ENCODE peak calls at places on chromosomes 7 and 10, in nine cellular contexts. K, P, V, E, C, M, U, O and J are unnamed samples.

GRCh38 chr10:12434277-12434676 is 84.9 kb downstream of the CAMK1D start:
- DNase-seq in K (no peak), P (no peak), V (no peak), E (no peak), C (no peak), M (no peak), U (no peak), O (no peak), J (no peak)

GRCh38 chr7:105309235-105310156 is 79.2 kb downstream of the SRPK2 start:
- DNase-seq in K (no peak), P (no peak), V (no peak), E (no peak), C (no peak), M (peak), U (no peak), O (no peak), J (no peak)

GRCh38 chr7:114715907-114716306 is 206.0 kb upstream of the MDFIC start:
- DNase-seq in K (no peak), P (no peak), V (no peak), E (no peak), C (no peak), M (peak), U (no peak), O (no peak), J (no peak)

GRCh38 chr10:36540611-36541010 is 584.8 kb upstream of the ANKRD30A start:
- DNase-seq in K (no peak), P (no peak), V (no peak), E (no peak), C (no peak), M (no peak), U (no peak), O (no peak), J (no peak)

GRCh38 chr7:116211006-116211912 is 920 bp downstream of the TES start:
- DNase-seq in K (peak), P (peak), V (no peak), E (peak), C (peak), M (peak), U (peak), O (peak), J (peak)

GRCh38 chr7:124076844-124077243 is 44.0 kb upstream of the TMEM229A start:
- DNase-seq in K (no peak), P (no peak), V (no peak), E (no peak), C (no peak), M (no peak), U (no peak), O (no peak), J (no peak)

GRCh38 chr10:129741280-129741977 is 222.6 kb downstream of the EBF3 start:
- DNase-seq in K (no peak), P (no peak), V (no peak), E (no peak), C (no peak), M (no peak), U (no peak), O (no peak), J (no peak)

GRCh38 chr7:92834661-92835139 is 1.7 kb downstream of the CDK6 start:
- DNase-seq in K (no peak), P (no peak), V (no peak), E (no peak), C (peak), M (peak), U (no peak), O (no peak), J (peak)

GRCh38 chr10:71083457-71083975 is 128.9 kb upstream of the UNC5B start:
- DNase-seq in K (no peak), P (no peak), V (peak), E (no peak), C (no peak), M (no peak), U (peak), O (no peak), J (no peak)

GRCh38 chr10:118277871-118278270 is 64.3 kb downstream of the FAM204A start:
- DNase-seq in K (no peak), P (no peak), V (no peak), E (no peak), C (no peak), M (peak), U (no peak), O (no peak), J (no peak)

GRCh38 chr10:6216916-6217315 is 14.2 kb downstream of the PFKFB3 start:
- DNase-seq in K (no peak), P (no peak), V (no peak), E (no peak), C (no peak), M (no peak), U (no peak), O (no peak), J (no peak)

GRCh38 chr7:28203498-28204240 is 23.1 kb upstream of the JAZF1 start:
- DNase-seq in K (no peak), P (no peak), V (no peak), E (no peak), C (no peak), M (peak), U (no peak), O (no peak), J (no peak)

GRCh38 chr7:130363156-130363847 is 17.0 kb upstream of the CPA1 start:
- DNase-seq in K (peak), P (peak), V (no peak), E (no peak), C (peak), M (no peak), U (no peak), O (peak), J (no peak)

GRCh38 chr10:132395704-132396494 is 1.1 kb upstream of the PWWP2B start:
- DNase-seq in K (no peak), P (no peak), V (no peak), E (no peak), C (no peak), M (no peak), U (no peak), O (no peak), J (no peak)

GRCh38 chr10:124827474-124827873 is 25.9 kb downstream of the ABRAXAS2 start:
- DNase-seq in K (peak), P (no peak), V (no peak), E (no peak), C (peak), M (peak), U (no peak), O (no peak), J (peak)

GRCh38 chr10:77620731-77621130 is 16.9 kb downstream of the KCNMA1 start:
- DNase-seq in K (no peak), P (no peak), V (no peak), E (no peak), C (no peak), M (peak), U (no peak), O (no peak), J (no peak)

GRCh38 chr10:29202541-29202940 is 86.3 kb upstream of the LYZL1 start:
- DNase-seq in K (no peak), P (no peak), V (no peak), E (no peak), C (no peak), M (no peak), U (no peak), O (no peak), J (no peak)

GRCh38 chr10:95275726-95276366 is 15.0 kb downstream of the PDLIM1 start:
- DNase-seq in K (no peak), P (no peak), V (no peak), E (no peak), C (no peak), M (no peak), U (no peak), O (no peak), J (no peak)

GRCh38 chr10:73759512-73760115 is 15.4 kb downstream of the SEC24C start:
- DNase-seq in K (no peak), P (no peak), V (no peak), E (no peak), C (no peak), M (no peak), U (no peak), O (no peak), J (no peak)

GRCh38 chr7:47581442-47581820 is 480 bp downstream of the TNS3 start:
- DNase-seq in K (no peak), P (no peak), V (no peak), E (no peak), C (peak), M (no peak), U (no peak), O (no peak), J (no peak)

GRCh38 chr7:44971991-44972441 is 6.8 kb downstream of the MYO1G start:
- DNase-seq in K (no peak), P (no peak), V (no peak), E (no peak), C (no peak), M (no peak), U (no peak), O (no peak), J (no peak)

GRCh38 chr7:44974549-44974948 is 4.3 kb downstream of the MYO1G start:
- DNase-seq in K (no peak), P (no peak), V (no peak), E (no peak), C (no peak), M (no peak), U (no peak), O (no peak), J (no peak)

GRCh38 chr7:44972562-44972961 is 6.3 kb downstream of the MYO1G start:
- DNase-seq in K (no peak), P (no peak), V (no peak), E (no peak), C (no peak), M (no peak), U (no peak), O (no peak), J (no peak)

GRCh38 chr7:44975331-44976039 is 3.3 kb downstream of the MYO1G start:
- DNase-seq in K (no peak), P (no peak), V (no peak), E (no peak), C (no peak), M (no peak), U (no peak), O (no peak), J (no peak)

GRCh38 chr7:44973610-44974401 is 5.0 kb downstream of the MYO1G start:
- DNase-seq in K (no peak), P (no peak), V (no peak), E (no peak), C (peak), M (peak), U (peak), O (no peak), J (no peak)
- TF ChIP-seq CTCF in K (peak), P (peak), V (peak), E (peak), C (peak), M (peak), U (peak), O (peak), J (peak)

GRCh38 chr10:116263870-116264269 is 9.1 kb downstream of the GFRA1 start:
- DNase-seq in K (no peak), P (no peak), V (no peak), E (no peak), C (no peak), M (peak), U (no peak), O (no peak), J (no peak)
- TF ChIP-seq CTCF in K (no peak), P (no peak), V (no peak), E (no peak), C (no peak), M (no peak), U (no peak), O (no peak), J (no peak)

GRCh38 chr7:54877683-54878082 is 118.7 kb upstream of the SEC61G start:
- DNase-seq in K (no peak), P (peak), V (no peak), E (no peak), C (peak), M (no peak), U (no peak), O (no peak), J (no peak)
- TF ChIP-seq CTCF in K (no peak), P (peak), V (no peak), E (no peak), C (no peak), M (no peak), U (no peak), O (no peak), J (no peak)

DNA sequence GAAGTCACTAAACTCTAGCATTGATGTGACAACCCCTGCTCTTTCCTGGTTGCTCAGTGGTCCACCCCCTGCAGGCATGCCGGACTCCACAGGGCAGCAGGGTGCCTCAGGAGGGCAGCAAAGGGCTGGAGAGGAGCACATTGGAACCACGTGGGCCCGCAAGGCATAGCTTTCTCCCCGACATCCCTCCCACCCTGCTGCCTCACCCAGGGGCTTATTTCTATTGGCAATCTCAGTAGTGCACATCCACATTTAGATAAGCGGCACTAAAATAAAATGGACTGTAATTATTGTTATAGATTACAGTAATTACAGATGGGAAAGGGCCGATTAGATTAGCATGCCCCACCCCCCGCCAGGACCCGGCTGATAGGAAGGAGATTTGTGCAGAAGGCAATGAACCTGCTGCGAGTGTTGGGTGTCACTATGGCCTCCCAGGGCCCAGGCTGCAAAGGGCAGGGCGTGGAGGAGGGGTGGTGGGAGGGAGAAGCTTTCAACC is 580.1 kb downstream of the GRID1 start:
- DNase-seq in K (no peak), P (peak), V (no peak), E (no peak), C (peak), M (peak), U (no peak), O (no peak), J (no peak)
- TF ChIP-seq CTCF in K (no peak), P (peak), V (peak), E (no peak), C (no peak), M (peak), U (no peak), O (peak), J (no peak)

GRCh38 chr7:112556633-112557032 is 75.8 kb downstream of the LSMEM1 start:
- DNase-seq in K (no peak), P (no peak), V (no peak), E (no peak), C (no peak), M (peak), U (peak), O (peak), J (peak)

GRCh38 chr7:112550468-112551060 is 69.8 kb downstream of the LSMEM1 start:
- DNase-seq in K (peak), P (peak), V (no peak), E (no peak), C (peak), M (peak), U (peak), O (peak), J (peak)

GRCh38 chr7:112554591-112554990 is 73.8 kb downstream of the LSMEM1 start:
- DNase-seq in K (no peak), P (no peak), V (no peak), E (no peak), C (no peak), M (no peak), U (no peak), O (no peak), J (no peak)
- TF ChIP-seq CTCF in K (no peak), P (no peak), V (no peak), E (peak), C (no peak), M (no peak), U (no peak), O (no peak), J (no peak)

GRCh38 chr10:26057466-26057865 is 123.4 kb downstream of the MYO3A start:
- DNase-seq in K (no peak), P (no peak), V (no peak), E (no peak), C (no peak), M (no peak), U (no peak), O (no peak), J (no peak)
- TF ChIP-seq CTCF in K (no peak), P (no peak), V (no peak), E (no peak), C (no peak), M (no peak), U (no peak), O (no peak), J (no peak)